ENCODE peak calls at places on chromosome 4, in eight cellular contexts. A is AG10803; V is CD4-positive, CD25-positive, alpha-beta regulatory T cell; B is mesenchymal stem cell; M is heart right ventricle; J is dorsolateral prefrontal cortex; T is kidney; K is hepatocyte. P is an unnamed sample.

GRCh38 chr4:139511320-139511719 is 44.7 kb downstream of the SETD7 start:
- DNase-seq in A (no peak), V (no peak), B (no peak), M (no peak), J (peak), T (no peak), K (no peak), P (peak)

GRCh38 chr4:163217505-163217904 is 50.8 kb upstream of the NAF1 start:
- DNase-seq in A (no peak), V (no peak), B (no peak), M (no peak), J (no peak), T (no peak), K (no peak), P (no peak)

GRCh38 chr4:87423313-87424031 is 1.1 kb downstream of the NUDT9 start:
- DNase-seq in A (no peak), V (no peak), B (peak), M (no peak), J (no peak), T (no peak), K (no peak), P (peak)

GRCh38 chr4:88697113-88697512 is 516 bp downstream of the NAP1L5 start:
- DNase-seq in A (peak), V (peak), B (peak), M (no peak), J (no peak), T (peak), K (no peak), P (peak)

GRCh38 chr4:119537586-119537985 is 91.0 kb downstream of the PDE5A start:
- DNase-seq in A (no peak), V (no peak), B (no peak), M (no peak), J (no peak), T (no peak), K (no peak), P (no peak)

GRCh38 chr4:8507251-8507570 is 66.6 kb downstream of the TRMT44 start:
- DNase-seq in A (peak), V (no peak), B (no peak), M (no peak), J (no peak), T (no peak), K (no peak), P (peak)

GRCh38 chr4:112358952-112359749 is 62.0 kb downstream of the ALPK1 start:
- DNase-seq in A (no peak), V (no peak), B (no peak), M (no peak), J (no peak), T (peak), K (no peak), P (no peak)

GRCh38 chr4:39825741-39826231 is 127.8 kb downstream of the UBE2K start:
- DNase-seq in A (peak), V (no peak), B (peak), M (no peak), J (no peak), T (no peak), K (peak), P (peak)

GRCh38 chr4:138858419-138858818 is 157.2 kb upstream of the NOCT start:
- DNase-seq in A (no peak), V (no peak), B (no peak), M (no peak), J (no peak), T (no peak), K (no peak), P (no peak)

GRCh38 chr4:112029642-112030235 is 115.5 kb upstream of the FAM241A start:
- DNase-seq in A (peak), V (no peak), B (no peak), M (no peak), J (no peak), T (no peak), K (no peak), P (no peak)

GRCh38 chr4:184165291-184165690 is 52.4 kb downstream of the ENPP6 start:
- DNase-seq in A (no peak), V (no peak), B (peak), M (no peak), J (no peak), T (no peak), K (peak), P (no peak)

GRCh38 chr4:108950158-108950915 is 187.5 kb upstream of the ETNPPL start:
- DNase-seq in A (peak), V (no peak), B (peak), M (no peak), J (no peak), T (no peak), K (no peak), P (no peak)

GRCh38 chr4:3283916-3284315 is 8.9 kb upstream of the RGS12 start:
- DNase-seq in A (no peak), V (no peak), B (no peak), M (no peak), J (peak), T (peak), K (no peak), P (no peak)

GRCh38 chr4:56321246-56321645 is 66.0 kb downstream of the AASDH start:
- DNase-seq in A (no peak), V (no peak), B (no peak), M (no peak), J (no peak), T (no peak), K (no peak), P (no peak)

GRCh38 chr4:110196206-110196870 is 2.1 kb downstream of the ELOVL6 start:
- DNase-seq in A (peak), V (peak), B (peak), M (peak), J (peak), T (peak), K (peak), P (peak)

GRCh38 chr4:55393461-55394320 is 2.1 kb upstream of the TMEM165 start:
- DNase-seq in A (peak), V (no peak), B (no peak), M (no peak), J (no peak), T (no peak), K (no peak), P (no peak)

GRCh38 chr4:139950568-139950967 is 203.4 kb downstream of the MAML3 start:
- DNase-seq in A (peak), V (no peak), B (peak), M (no peak), J (no peak), T (no peak), K (no peak), P (peak)

GRCh38 chr4:32140636-32141035 is 1420.5 kb downstream of the PCDH7 start:
- DNase-seq in A (peak), V (no peak), B (peak), M (no peak), J (no peak), T (no peak), K (peak), P (peak)

GRCh38 chr4:76341063-76341462 is 34.5 kb downstream of the STBD1 start:
- DNase-seq in A (peak), V (no peak), B (peak), M (no peak), J (no peak), T (no peak), K (peak), P (peak)

GRCh38 chr4:182832352-182833120 is 84.7 kb downstream of the DCTD start:
- DNase-seq in A (no peak), V (no peak), B (no peak), M (no peak), J (no peak), T (no peak), K (no peak), P (no peak)

GRCh38 chr4:75497133-75497532 is 17.1 kb downstream of the RCHY1 start:
- DNase-seq in A (peak), V (no peak), B (peak), M (no peak), J (no peak), T (no peak), K (no peak), P (peak)

GRCh38 chr4:169485791-169486742 is 126.3 kb downstream of the NEK1 start:
- DNase-seq in A (peak), V (no peak), B (peak), M (peak), J (no peak), T (no peak), K (peak), P (peak)

GRCh38 chr4:88458091-88458740 is 1.3 kb downstream of the HERC5 start:
- DNase-seq in A (no peak), V (no peak), B (no peak), M (no peak), J (no peak), T (no peak), K (no peak), P (peak)

GRCh38 chr4:128810331-128810870 is 901 bp downstream of the JADE1 start:
- DNase-seq in A (no peak), V (no peak), B (peak), M (peak), J (no peak), T (no peak), K (peak), P (no peak)

GRCh38 chr4:26015133-26015651 is 101.2 kb downstream of the SMIM20 start:
- DNase-seq in A (peak), V (no peak), B (peak), M (peak), J (no peak), T (no peak), K (no peak), P (peak)

GRCh38 chr4:106414366-106414765 is 45.8 kb upstream of the GIMD1 start:
- DNase-seq in A (no peak), V (no peak), B (no peak), M (no peak), J (no peak), T (no peak), K (no peak), P (no peak)

GRCh38 chr4:150355404-150355803 is 226.5 kb upstream of the MAB21L2 start:
- DNase-seq in A (no peak), V (no peak), B (no peak), M (no peak), J (no peak), T (no peak), K (no peak), P (no peak)

GRCh38 chr4:83217721-83218522 is 66.7 kb downstream of the COQ2 start:
- DNase-seq in A (no peak), V (peak), B (no peak), M (no peak), J (no peak), T (no peak), K (no peak), P (no peak)

GRCh38 chr4:179095585-179096228 is 1653.5 kb upstream of the AGA start:
- DNase-seq in A (no peak), V (no peak), B (peak), M (peak), J (no peak), T (no peak), K (peak), P (peak)

GRCh38 chr4:112038861-112039260 is 106.4 kb upstream of the FAM241A start:
- DNase-seq in A (peak), V (no peak), B (peak), M (no peak), J (no peak), T (no peak), K (no peak), P (peak)

GRCh38 chr4:157172011-157172410 is 48.5 kb upstream of the GRIA2 start:
- DNase-seq in A (peak), V (no peak), B (no peak), M (no peak), J (no peak), T (no peak), K (no peak), P (peak)

GRCh38 chr4:84496356-84497219 is 2.5 kb downstream of the NKX6-1 start:
- DNase-seq in A (no peak), V (no peak), B (peak), M (no peak), J (no peak), T (peak), K (no peak), P (peak)

GRCh38 chr4:85571008-85571407 is 96.1 kb downstream of the ARHGAP24 start:
- DNase-seq in A (no peak), V (no peak), B (no peak), M (no peak), J (no peak), T (no peak), K (no peak), P (no peak)

GRCh38 chr4:32562010-32562409 is 1841.8 kb downstream of the PCDH7 start:
- DNase-seq in A (no peak), V (no peak), B (no peak), M (no peak), J (no peak), T (no peak), K (no peak), P (no peak)

GRCh38 chr4:137526681-137527080 is 5.6 kb downstream of the PCDH18 start:
- DNase-seq in A (peak), V (no peak), B (no peak), M (no peak), J (no peak), T (no peak), K (no peak), P (no peak)
- H3K4me3 ChIP-seq in A (peak), V (no peak), B (no peak), M (peak), J (no peak), T (peak), K (peak), P (no peak)

GRCh38 chr4:4971796-4972195 is 47.5 kb downstream of the CYTL1 start:
- DNase-seq in A (no peak), V (no peak), B (no peak), M (no peak), J (no peak), T (no peak), K (no peak), P (no peak)
- H3K4me3 ChIP-seq in A (no peak), V (no peak), B (no peak), M (no peak), J (no peak), T (no peak), K (no peak), P (no peak)

GRCh38 chr4:158172558-158173258 is at the start of gene GASK1B:
- DNase-seq in A (peak), V (no peak), B (peak), M (peak), J (no peak), T (no peak), K (peak), P (peak)

GRCh38 chr4:158171456-158171790 is 1.4 kb downstream of the GASK1B start:
- DNase-seq in A (no peak), V (no peak), B (no peak), M (no peak), J (no peak), T (no peak), K (no peak), P (peak)

GRCh38 chr4:158170691-158171455 is 2.0 kb downstream of the GASK1B start:
- DNase-seq in A (peak), V (no peak), B (peak), M (peak), J (peak), T (peak), K (peak), P (no peak)

GRCh38 chr4:158169931-158170690 is 2.7 kb downstream of the GASK1B start:
- DNase-seq in A (peak), V (no peak), B (peak), M (no peak), J (no peak), T (no peak), K (no peak), P (peak)

DNA sequence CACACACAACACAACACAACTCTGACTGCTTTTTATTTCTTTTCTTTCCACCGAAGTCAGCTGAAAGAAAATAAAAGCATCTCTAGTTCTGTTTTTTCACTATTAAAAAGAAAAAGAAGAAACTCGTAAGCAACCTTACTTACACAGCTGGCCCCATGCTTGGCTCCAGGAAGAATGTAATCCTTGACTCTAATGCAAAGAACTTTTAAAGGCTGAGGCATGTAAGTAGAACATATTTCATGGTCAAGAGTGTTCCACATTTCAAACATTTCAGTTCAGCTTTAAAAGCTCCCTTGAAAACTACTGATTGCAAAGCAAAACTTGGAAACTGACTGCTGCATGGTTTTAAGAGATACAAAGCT is 648 bp downstream of the GASK1B start:
- DNase-seq in A (peak), V (no peak), B (peak), M (no peak), J (no peak), T (no peak), K (no peak), P (peak)
- H3K4me3 ChIP-seq in A (peak), V (no peak), B (no peak), M (peak), J (peak), T (peak), K (peak), P (peak)

DNA sequence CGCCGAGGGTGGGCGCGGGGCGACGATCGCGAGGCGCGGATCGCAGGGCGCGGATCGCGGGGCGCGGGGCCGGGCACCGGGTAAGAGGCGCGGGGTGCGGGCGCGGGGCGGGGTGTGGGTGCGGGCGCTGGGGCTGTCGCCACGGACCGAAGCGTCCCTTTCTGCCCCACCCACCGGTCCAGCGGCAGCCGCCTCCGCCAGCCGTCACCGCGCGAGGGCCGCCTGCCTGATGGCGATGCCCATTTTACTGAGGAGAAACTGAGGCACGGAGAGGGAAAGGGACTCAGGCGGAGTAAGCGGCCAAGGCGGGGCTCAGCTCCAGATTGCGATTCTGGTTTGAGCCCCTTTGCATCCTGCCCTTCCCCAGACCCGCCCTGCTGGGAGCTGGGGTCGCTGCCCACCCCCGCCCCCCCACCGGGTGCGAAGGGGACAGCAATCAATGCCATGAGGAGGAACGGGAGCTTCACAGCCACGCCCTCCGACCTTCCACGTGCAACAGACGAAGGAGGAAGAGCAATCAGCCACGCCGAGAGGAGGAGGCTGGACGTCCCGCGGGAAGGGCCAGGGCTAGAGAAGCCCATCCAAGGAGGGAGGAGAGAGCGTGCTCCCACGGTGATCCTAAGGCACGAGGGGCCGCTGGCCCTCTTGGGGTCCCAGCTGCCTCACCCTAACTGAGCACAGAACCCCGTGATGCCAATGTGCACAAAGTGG is 10.9 kb upstream of the MAN2B2 start:
- DNase-seq in A (no peak), V (no peak), B (no peak), M (no peak), J (no peak), T (no peak), K (no peak), P (no peak)
- H3K4me3 ChIP-seq in A (peak), V (no peak), B (no peak), M (peak), J (peak), T (no peak), K (no peak), P (no peak)

GRCh38 chr4:1873291-1873690 is 2.1 kb downstream of the NSD2 start:
- DNase-seq in A (no peak), V (no peak), B (no peak), M (no peak), J (no peak), T (no peak), K (no peak), P (no peak)
- H3K4me3 ChIP-seq in A (peak), V (peak), B (no peak), M (no peak), J (no peak), T (no peak), K (no peak), P (peak)

DNA sequence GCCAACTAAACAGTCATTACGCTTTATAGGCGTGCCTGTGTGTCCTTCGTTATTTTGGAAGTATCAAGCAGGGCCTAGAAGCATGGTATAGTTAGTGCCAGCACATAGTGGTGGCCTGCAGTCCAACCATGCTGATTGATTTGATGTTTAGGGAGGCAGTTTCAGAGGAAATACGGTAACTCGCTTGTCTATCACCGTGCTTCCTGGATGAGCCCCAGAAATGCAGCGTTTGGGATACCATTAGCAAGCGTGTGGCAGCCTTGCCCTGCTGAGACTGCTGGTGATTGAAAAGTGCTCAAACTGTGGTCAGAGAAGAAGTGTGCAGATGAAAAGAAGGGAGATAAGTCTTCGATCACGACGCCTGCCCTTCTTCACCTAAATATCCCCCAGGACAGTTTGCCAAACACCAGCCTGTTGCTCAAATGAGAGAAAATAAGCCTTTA is 158.4 kb downstream of the CHIC2 start:
- DNase-seq in A (peak), V (no peak), B (peak), M (peak), J (no peak), T (no peak), K (peak), P (peak)
- H3K4me3 ChIP-seq in A (peak), V (peak), B (no peak), M (peak), J (peak), T (peak), K (peak), P (peak)

DNA sequence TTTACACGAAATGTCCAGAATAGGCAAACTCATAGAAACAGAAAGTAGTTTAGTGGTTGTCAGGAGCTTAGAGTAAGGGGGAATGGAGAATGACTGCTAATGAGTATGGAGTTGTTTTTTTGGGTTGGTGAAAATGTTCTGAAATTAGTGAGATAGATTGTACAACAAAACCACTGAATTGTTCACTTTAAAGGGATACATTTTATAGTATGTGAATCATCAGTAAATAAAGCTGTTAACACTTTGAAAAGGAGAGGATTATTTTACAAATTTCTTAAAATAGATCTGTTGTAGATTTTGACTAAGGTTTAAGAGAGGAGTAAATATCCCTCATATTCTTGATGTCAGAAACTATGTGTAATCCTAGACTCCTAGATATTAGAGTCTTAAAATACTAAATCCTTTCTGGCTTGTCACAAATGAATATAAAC is 82.7 kb downstream of the RAPGEF2 start:
- DNase-seq in A (peak), V (no peak), B (no peak), M (no peak), J (no peak), T (no peak), K (no peak), P (no peak)
- H3K4me3 ChIP-seq in A (no peak), V (no peak), B (no peak), M (no peak), J (no peak), T (no peak), K (no peak), P (no peak)